ENCODE peak calls at places on chromosomes 13 and 19, in eight cellular contexts. M is astrocyte of the spinal cord; X is substantia nigra; G is NCI-H146; B is stimulated activated CD8-positive, alpha-beta memory T cell treated with anti-CD3 and anti-CD28 coated beads, Interleukin-2, amount 100 ng/mL, for 48 hours; Q is neuronal stem cell; D is HT1080; C is HTR-8/SVneo. V is an unnamed sample.

GRCh38 chr13:50323440-50324070 is 308.3 kb downstream of the KCNRG start:
- DNase-seq in M (peak), X (no peak), G (no peak), B (no peak), Q (no peak), D (peak), C (peak), V (no peak)

GRCh38 chr19:40807147-40808020 is 8.4 kb downstream of the EGLN2 start:
- DNase-seq in M (no peak), X (no peak), G (peak), B (no peak), Q (no peak), D (no peak), C (no peak), V (no peak)

GRCh38 chr19:2112516-2113320 is 16.0 kb downstream of the IZUMO4 start:
- DNase-seq in M (no peak), X (no peak), G (no peak), B (no peak), Q (no peak), D (no peak), C (no peak), V (peak)

GRCh38 chr13:44300895-44301638 is 72.6 kb upstream of the SERP2 start:
- DNase-seq in M (peak), X (no peak), G (no peak), B (no peak), Q (no peak), D (peak), C (peak), V (no peak)

GRCh38 chr19:49468746-49469447 is 5.1 kb upstream of the FLT3LG start:
- DNase-seq in M (peak), X (no peak), G (no peak), B (peak), Q (no peak), D (no peak), C (no peak), V (peak)

GRCh38 chr13:99446242-99446641 is 55.0 kb upstream of the TM9SF2 start:
- DNase-seq in M (no peak), X (no peak), G (peak), B (no peak), Q (no peak), D (no peak), C (no peak), V (no peak)

GRCh38 chr19:47607564-47608073 is 1.3 kb upstream of the BICRA start:
- DNase-seq in M (no peak), X (no peak), G (no peak), B (no peak), Q (no peak), D (no peak), C (no peak), V (no peak)

GRCh38 chr13:20475927-20476691 is 49.5 kb downstream of the CRYL1 start:
- DNase-seq in M (peak), X (no peak), G (peak), B (peak), Q (no peak), D (peak), C (no peak), V (peak)

V was measured in immature natural killer cell.